ENCODE peak calls at places on chromosomes 3 and 15, in five cellular contexts. One of them, this sample, is unnamed.

GRCh38 chr3:120094776-120095225 is 554 bp upstream of the GSK3B start:
- DNase-seq in cardiac muscle cell: peak
- DNase-seq in kidney: peak
- DNase-seq in PC-9: peak
- DNase-seq in AG10803: peak
- DNase-seq in this sample: peak

GRCh38 chr15:80744411-80744810 is 34.8 kb upstream of the CEMIP start:
- DNase-seq in cardiac muscle cell: no peak
- DNase-seq in kidney: no peak
- DNase-seq in PC-9: no peak
- DNase-seq in AG10803: no peak
- DNase-seq in this sample: no peak

GRCh38 chr3:141441381-141442365 is 45.2 kb upstream of the RASA2 start:
- DNase-seq in cardiac muscle cell: peak
- DNase-seq in kidney: no peak
- DNase-seq in PC-9: peak
- DNase-seq in AG10803: peak
- DNase-seq in this sample: peak

GRCh38 chr15:54066403-54066802 is 88.2 kb downstream of the UNC13C start:
- DNase-seq in cardiac muscle cell: no peak
- DNase-seq in kidney: no peak
- DNase-seq in PC-9: no peak
- DNase-seq in AG10803: no peak
- DNase-seq in this sample: no peak

GRCh38 chr3:136334209-136334608 is 84.1 kb downstream of the PCCB start:
- DNase-seq in cardiac muscle cell: no peak
- DNase-seq in kidney: no peak
- DNase-seq in PC-9: no peak
- DNase-seq in AG10803: peak
- DNase-seq in this sample: no peak

GRCh38 chr15:62626903-62627302 is 415.6 kb upstream of the TPM1 start:
- DNase-seq in cardiac muscle cell: no peak
- DNase-seq in kidney: no peak
- DNase-seq in PC-9: peak
- DNase-seq in AG10803: peak
- DNase-seq in this sample: no peak

GRCh38 chr15:82919231-82919886 is 33.2 kb downstream of the HOMER2 start:
- DNase-seq in cardiac muscle cell: no peak
- DNase-seq in kidney: peak
- DNase-seq in PC-9: peak
- DNase-seq in AG10803: no peak
- DNase-seq in this sample: no peak

GRCh38 chr3:130379274-130379673 is 33.8 kb downstream of the COL6A5 start:
- DNase-seq in cardiac muscle cell: no peak
- DNase-seq in kidney: no peak
- DNase-seq in PC-9: no peak
- DNase-seq in AG10803: no peak
- DNase-seq in this sample: peak

GRCh38 chr3:12934431-12934830 is 93.1 kb upstream of the RPL32 start:
- DNase-seq in cardiac muscle cell: peak
- DNase-seq in kidney: no peak
- DNase-seq in PC-9: no peak
- DNase-seq in AG10803: peak
- DNase-seq in this sample: peak

GRCh38 chr15:55694652-55695150 is 48.3 kb downstream of the PRTG start:
- DNase-seq in cardiac muscle cell: no peak
- DNase-seq in kidney: no peak
- DNase-seq in PC-9: no peak
- DNase-seq in AG10803: no peak
- DNase-seq in this sample: peak

GRCh38 chr15:91032919-91033803 is 10.8 kb upstream of the VPS33B start:
- DNase-seq in cardiac muscle cell: peak
- DNase-seq in kidney: peak
- DNase-seq in PC-9: peak
- DNase-seq in AG10803: no peak
- DNase-seq in this sample: peak

GRCh38 chr15:60464836-60465630 is 13.9 kb downstream of the ICE2 start:
- DNase-seq in cardiac muscle cell: peak
- DNase-seq in kidney: no peak
- DNase-seq in PC-9: no peak
- DNase-seq in AG10803: no peak
- DNase-seq in this sample: peak

GRCh38 chr3:39753361-39753760 is 56.0 kb upstream of the MYRIP start:
- DNase-seq in cardiac muscle cell: no peak
- DNase-seq in kidney: no peak
- DNase-seq in PC-9: no peak
- DNase-seq in AG10803: no peak
- DNase-seq in this sample: no peak

GRCh38 chr3:5122741-5123706 is 932 bp downstream of the ARL8B start:
- DNase-seq in cardiac muscle cell: peak
- DNase-seq in kidney: no peak
- DNase-seq in PC-9: peak
- DNase-seq in AG10803: peak
- DNase-seq in this sample: peak

DNA sequence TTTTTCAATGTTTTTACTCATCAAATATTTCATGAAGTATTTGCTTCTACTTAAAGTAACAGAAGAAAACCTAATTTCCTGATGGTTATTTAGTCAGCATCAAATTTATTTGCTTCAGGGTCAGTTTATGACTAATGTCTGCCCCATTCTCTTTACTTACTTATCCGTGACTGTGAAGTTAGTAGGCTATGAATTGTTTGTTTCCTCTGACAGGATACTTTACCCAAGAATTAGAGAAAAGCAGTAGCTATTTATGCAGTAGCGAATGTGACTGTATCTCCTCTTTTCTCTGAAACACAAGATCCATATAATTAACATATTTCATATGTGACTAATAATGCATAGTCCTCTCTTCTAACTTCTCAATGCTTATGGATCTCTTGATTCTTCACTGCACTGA is 329.9 kb upstream of the ROBO1 start:
- DNase-seq in cardiac muscle cell: no peak
- DNase-seq in kidney: no peak
- DNase-seq in PC-9: no peak
- DNase-seq in AG10803: no peak
- DNase-seq in this sample: no peak
- H3K4me3 ChIP-seq in cardiac muscle cell: no peak
- H3K4me3 ChIP-seq in kidney: no peak
- H3K4me3 ChIP-seq in PC-9: no peak
- H3K4me3 ChIP-seq in AG10803: no peak
- H3K4me3 ChIP-seq in this sample: no peak

GRCh38 chr15:100191161-100191560 is 150.6 kb downstream of the ADAMTS17 start:
- DNase-seq in cardiac muscle cell: no peak
- DNase-seq in kidney: peak
- DNase-seq in PC-9: no peak
- DNase-seq in AG10803: no peak
- DNase-seq in this sample: no peak
- TF ChIP-seq CTCF in cardiac muscle cell: no peak
- TF ChIP-seq CTCF in kidney: no peak
- TF ChIP-seq CTCF in PC-9: no peak
- TF ChIP-seq CTCF in AG10803: no peak
- TF ChIP-seq CTCF in this sample: no peak

DNA sequence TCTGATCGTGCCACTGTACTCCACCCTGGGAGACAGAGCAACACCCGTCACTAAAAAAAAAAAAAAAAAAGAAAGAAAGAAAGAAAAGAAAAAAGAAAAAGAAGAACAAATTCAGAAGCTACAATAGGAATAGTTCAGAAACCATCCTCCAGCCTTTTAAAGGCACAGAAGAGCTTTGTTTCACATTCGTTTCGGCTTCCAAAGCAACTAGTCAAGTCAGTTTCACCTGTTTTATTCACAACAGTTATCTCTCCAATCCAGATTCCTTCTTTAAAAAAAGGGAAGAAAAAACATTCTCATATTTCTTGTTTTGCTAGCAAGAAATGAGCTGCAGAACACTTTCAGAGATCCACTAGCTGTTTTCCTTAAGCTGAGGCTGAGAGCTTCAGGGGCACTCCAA is 767.7 kb upstream of the CFAP20DC start:
- DNase-seq in cardiac muscle cell: no peak
- DNase-seq in kidney: no peak
- DNase-seq in PC-9: no peak
- DNase-seq in AG10803: no peak
- DNase-seq in this sample: peak
- H3K4me3 ChIP-seq in cardiac muscle cell: no peak
- H3K4me3 ChIP-seq in kidney: no peak
- H3K4me3 ChIP-seq in PC-9: peak
- H3K4me3 ChIP-seq in AG10803: no peak
- H3K4me3 ChIP-seq in this sample: no peak

DNA sequence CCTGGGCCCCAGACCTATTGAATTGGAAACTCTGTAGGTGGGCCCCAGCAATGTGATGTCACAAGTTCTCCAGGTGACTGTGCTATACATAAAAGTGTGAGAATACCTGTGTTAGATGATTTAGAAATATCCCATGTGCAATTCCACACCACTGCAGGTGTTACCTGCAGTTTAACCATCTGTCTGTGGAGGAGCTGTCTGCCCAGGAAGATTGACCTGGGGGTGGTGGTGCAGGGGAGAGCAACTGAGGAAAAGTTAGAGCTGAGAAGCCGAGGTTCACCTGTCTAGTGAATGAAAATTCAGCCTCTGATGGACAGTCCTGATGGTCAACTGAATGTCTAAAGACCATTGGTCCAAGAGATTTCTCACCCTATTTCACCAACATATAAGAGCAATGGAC is 132.2 kb upstream of the SLC24A5 start:
- DNase-seq in cardiac muscle cell: no peak
- DNase-seq in kidney: no peak
- DNase-seq in PC-9: no peak
- DNase-seq in AG10803: no peak
- DNase-seq in this sample: no peak
- TF ChIP-seq CTCF in cardiac muscle cell: no peak
- TF ChIP-seq CTCF in kidney: no peak
- TF ChIP-seq CTCF in PC-9: no peak
- TF ChIP-seq CTCF in AG10803: no peak
- TF ChIP-seq CTCF in this sample: no peak